ENCODE peak calls at places on chromosome 4, in eight cellular contexts. B is sigmoid colon, U is GM23338, D is suprapubic skin, G is spleen, J is transverse colon, N is HL-60, X is Panc1. S is an unnamed sample.

GRCh38 chr4:102420563-102421221 is 75.4 kb upstream of the SLC39A8 start:
- DNase-seq in B (no peak), U (peak), D (no peak), G (no peak), J (no peak), N (no peak), X (no peak), S (peak)

GRCh38 chr4:38574559-38575333 is 89.3 kb upstream of the KLF3 start:
- DNase-seq in B (no peak), U (no peak), D (no peak), G (no peak), J (peak), N (peak), X (no peak), S (no peak)

GRCh38 chr4:113080050-113080449 is 30.6 kb downstream of the ANK2 start:
- DNase-seq in B (no peak), U (peak), D (no peak), G (no peak), J (no peak), N (no peak), X (no peak), S (no peak)

GRCh38 chr4:76733380-76733779 is 164.6 kb downstream of the SOWAHB start:
- DNase-seq in B (no peak), U (no peak), D (no peak), G (no peak), J (peak), N (no peak), X (no peak), S (no peak)

GRCh38 chr4:3389879-3390840 is 51.6 kb upstream of the HGFAC start:
- DNase-seq in B (peak), U (no peak), D (peak), G (no peak), J (no peak), N (no peak), X (no peak), S (no peak)

GRCh38 chr4:2291705-2292651 is 30.1 kb upstream of the MXD4 start:
- DNase-seq in B (peak), U (no peak), D (peak), G (peak), J (no peak), N (no peak), X (no peak), S (no peak)

GRCh38 chr4:6387946-6388345 is 84.5 kb downstream of the PPP2R2C start:
- DNase-seq in B (no peak), U (no peak), D (no peak), G (no peak), J (no peak), N (no peak), X (no peak), S (no peak)

GRCh38 chr4:80069837-80070788 is 2.9 kb downstream of the ANTXR2 start:
- DNase-seq in B (no peak), U (no peak), D (no peak), G (no peak), J (no peak), N (no peak), X (no peak), S (no peak)

GRCh38 chr4:135281230-135281629 is 1079.6 kb upstream of the PABPC4L start:
- DNase-seq in B (no peak), U (peak), D (no peak), G (no peak), J (no peak), N (no peak), X (no peak), S (no peak)

GRCh38 chr4:168643083-168643795 is 146.4 kb downstream of the PALLD start:
- DNase-seq in B (no peak), U (no peak), D (no peak), G (no peak), J (no peak), N (no peak), X (no peak), S (peak)

GRCh38 chr4:5752803-5753184 is 41.8 kb downstream of the EVC start:
- DNase-seq in B (no peak), U (no peak), D (no peak), G (no peak), J (no peak), N (no peak), X (no peak), S (no peak)

GRCh38 chr4:632926-633325 is 7.6 kb downstream of the PDE6B start:
- DNase-seq in B (peak), U (no peak), D (peak), G (no peak), J (no peak), N (no peak), X (no peak), S (no peak)

GRCh38 chr4:34148322-34148908 is 2095.9 kb downstream of the ARAP2 start:
- DNase-seq in B (no peak), U (no peak), D (no peak), G (no peak), J (no peak), N (no peak), X (no peak), S (no peak)

GRCh38 chr4:1041936-1042330 is 30.5 kb downstream of the FGFRL1 start:
- DNase-seq in B (no peak), U (no peak), D (no peak), G (no peak), J (no peak), N (no peak), X (no peak), S (no peak)

GRCh38 chr4:99586747-99587146 is 12.1 kb downstream of the MTTP start:
- DNase-seq in B (no peak), U (peak), D (no peak), G (no peak), J (no peak), N (no peak), X (no peak), S (no peak)

GRCh38 chr4:181766061-181766460 is 477.1 kb upstream of the TENM3 start:
- DNase-seq in B (no peak), U (no peak), D (no peak), G (no peak), J (no peak), N (no peak), X (no peak), S (no peak)

GRCh38 chr4:108425988-108426387 is 194.4 kb upstream of the RPL34 start:
- DNase-seq in B (no peak), U (no peak), D (no peak), G (no peak), J (no peak), N (no peak), X (no peak), S (no peak)

GRCh38 chr4:186570193-186570996 is 15.0 kb upstream of the MTNR1A start:
- DNase-seq in B (no peak), U (no peak), D (no peak), G (no peak), J (peak), N (no peak), X (no peak), S (no peak)

GRCh38 chr4:32133141-32133540 is 1413.0 kb downstream of the PCDH7 start:
- DNase-seq in B (no peak), U (no peak), D (no peak), G (no peak), J (no peak), N (no peak), X (no peak), S (no peak)

GRCh38 chr4:71231753-71232420 is 106.9 kb upstream of the SLC4A4 start:
- DNase-seq in B (no peak), U (peak), D (no peak), G (no peak), J (no peak), N (no peak), X (no peak), S (no peak)

GRCh38 chr4:121217385-121217784 is 53.3 kb upstream of the TNIP3 start:
- DNase-seq in B (no peak), U (no peak), D (no peak), G (no peak), J (no peak), N (no peak), X (no peak), S (no peak)

GRCh38 chr4:2125831-2126230 is 66.7 kb downstream of the NAT8L start:
- DNase-seq in B (no peak), U (no peak), D (no peak), G (no peak), J (no peak), N (no peak), X (no peak), S (no peak)

GRCh38 chr4:89836897-89837384 is at the start of gene SNCA:
- DNase-seq in B (peak), U (peak), D (peak), G (peak), J (peak), N (no peak), X (no peak), S (no peak)

DNA sequence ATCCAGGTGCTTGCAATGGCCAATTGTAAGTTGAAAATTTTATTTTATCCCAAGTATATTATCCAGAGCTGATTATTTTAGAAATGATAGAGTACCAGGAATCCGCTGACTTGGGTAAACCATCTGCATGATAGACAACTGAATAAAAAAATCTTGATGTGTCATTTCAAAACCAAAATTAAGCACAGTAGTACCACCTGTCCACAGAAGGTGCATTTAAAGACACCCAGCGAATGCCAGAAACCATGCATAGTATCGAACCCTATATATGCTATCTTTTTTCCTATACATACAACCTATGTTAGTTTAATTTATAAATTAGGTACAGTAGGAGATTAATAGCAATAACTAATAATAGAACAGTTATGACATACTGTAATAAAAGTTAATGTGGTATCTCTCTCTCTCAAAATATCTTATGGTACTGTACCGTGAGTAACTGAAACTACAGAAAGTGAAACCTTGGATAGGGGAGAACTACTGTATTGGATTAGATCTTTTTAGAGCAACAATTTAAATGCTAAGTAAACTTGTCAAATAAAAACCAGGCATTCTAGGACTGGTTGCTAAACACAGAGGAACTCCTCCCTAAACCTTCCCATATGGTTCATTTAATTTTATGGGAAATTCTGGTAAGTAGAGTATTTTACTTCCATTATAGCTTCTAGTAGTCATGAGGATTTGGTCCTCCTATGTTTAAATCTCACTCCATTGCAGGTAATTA is 6.3 kb downstream of the NEIL3 start:
- DNase-seq in B (no peak), U (no peak), D (no peak), G (no peak), J (no peak), N (no peak), X (no peak), S (no peak)
- H3K4me3 ChIP-seq in B (no peak), U (no peak), D (no peak), G (no peak), J (no peak), N (no peak), X (no peak), S (no peak)

DNA sequence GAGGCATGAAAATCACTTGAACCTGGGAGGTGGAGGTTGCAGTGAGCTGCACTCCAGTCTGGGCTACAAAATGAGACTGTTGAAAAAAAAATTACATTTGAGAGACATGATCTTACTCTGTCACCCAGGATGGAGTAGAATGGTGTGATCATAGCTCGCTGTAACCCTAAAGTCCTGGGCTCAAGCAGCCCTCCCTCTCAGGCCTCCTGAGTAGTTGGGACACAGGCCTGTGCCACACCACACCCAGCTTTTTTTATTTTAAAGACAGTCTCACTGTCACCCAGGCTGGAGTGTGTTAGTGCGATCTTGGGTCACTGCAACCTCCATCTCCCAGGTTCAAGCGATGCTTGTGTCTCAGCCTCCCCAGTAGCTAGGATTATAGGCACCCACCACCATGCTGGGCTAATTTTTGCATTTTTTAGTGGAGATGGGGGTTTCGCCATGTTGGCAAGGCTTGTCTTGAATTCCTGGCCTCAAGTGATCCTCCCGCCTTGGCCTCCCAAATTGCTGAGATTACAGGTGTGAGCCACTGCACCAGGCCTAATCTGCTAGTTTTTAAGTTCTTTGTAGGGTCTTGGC is 6.1 kb downstream of the RPS3A start:
- DNase-seq in B (no peak), U (no peak), D (no peak), G (no peak), J (no peak), N (no peak), X (no peak), S (no peak)
- TF ChIP-seq POLR2AphosphoS5 in B (no peak), U (peak), D (no peak), G (no peak), J (no peak), N (peak), X (peak), S (peak)

GRCh38 chr4:125043453-125043852 is 271.3 kb upstream of the FAT4 start:
- DNase-seq in B (no peak), U (no peak), D (no peak), G (no peak), J (no peak), N (no peak), X (no peak), S (no peak)
- H3K4me3 ChIP-seq in B (no peak), U (no peak), D (no peak), G (no peak), J (no peak), N (no peak), X (no peak), S (no peak)

GRCh38 chr4:153523171-153523757 is 57.1 kb downstream of the TMEM131L start:
- DNase-seq in B (no peak), U (no peak), D (no peak), G (no peak), J (no peak), N (peak), X (no peak), S (no peak)

GRCh38 chr4:153521995-153522799 is 56.0 kb downstream of the TMEM131L start:
- DNase-seq in B (no peak), U (peak), D (no peak), G (no peak), J (no peak), N (peak), X (no peak), S (no peak)

GRCh38 chr4:153521467-153521866 is 55.3 kb downstream of the TMEM131L start:
- DNase-seq in B (no peak), U (no peak), D (no peak), G (no peak), J (no peak), N (no peak), X (no peak), S (no peak)

GRCh38 chr4:153523941-153524386 is 57.8 kb downstream of the TMEM131L start:
- DNase-seq in B (no peak), U (no peak), D (no peak), G (no peak), J (no peak), N (no peak), X (no peak), S (no peak)

GRCh38 chr4:153522800-153523089 is 56.6 kb downstream of the TMEM131L start:
- DNase-seq in B (no peak), U (no peak), D (no peak), G (no peak), J (no peak), N (no peak), X (no peak), S (no peak)
- TF ChIP-seq POLR2AphosphoS5 in B (no peak), U (no peak), D (no peak), G (no peak), J (no peak), N (no peak), X (no peak), S (no peak)

GRCh38 chr4:73682508-73682907 is 57.9 kb upstream of the CXCL8 start:
- DNase-seq in B (no peak), U (no peak), D (no peak), G (no peak), J (no peak), N (no peak), X (no peak), S (no peak)
- H3K4me3 ChIP-seq in B (no peak), U (no peak), D (no peak), G (no peak), J (no peak), N (no peak), X (no peak), S (no peak)

S was measured in SK-N-MC.